ENCODE peak calls at places on chromosomes 11 and 22, in seven cellular contexts. One of them, this sample, is unnamed.
A peak's percentile ranks its signal among the peaks of the same experiment; 100 is the strongest.

GRCh38 chr22:29009148-29009547 is 52.5 kb downstream of the C22orf31 start:
- DNase-seq in fibroblast of lung: peak; percentile 33
- DNase-seq in WTC11: no peak
- DNase-seq in H9: no peak
- DNase-seq in natural killer cell: no peak
- DNase-seq in IMR-90: no peak
- DNase-seq in GM23338: no peak
- DNase-seq in this sample: no peak

GRCh38 chr22:31923761-31924160 is 20.6 kb upstream of the YWHAH start:
- DNase-seq in natural killer cell: no peak
- DNase-seq in H9: no peak
- DNase-seq in fibroblast of lung: no peak
- DNase-seq in IMR-90: no peak
- DNase-seq in GM23338: no peak
- DNase-seq in WTC11: no peak
- DNase-seq in this sample: no peak

GRCh38 chr11:81368192-81368591 is 1365.5 kb downstream of the FAM181B start:
- DNase-seq in H9: no peak
- DNase-seq in IMR-90: no peak
- DNase-seq in fibroblast of lung: no peak
- DNase-seq in natural killer cell: no peak
- DNase-seq in WTC11: no peak
- DNase-seq in GM23338: no peak
- DNase-seq in this sample: no peak

GRCh38 chr22:30008401-30008800 is 71.9 kb upstream of the HORMAD2 start:
- DNase-seq in WTC11: no peak
- DNase-seq in natural killer cell: no peak
- DNase-seq in GM23338: no peak
- DNase-seq in IMR-90: no peak
- DNase-seq in H9: no peak
- DNase-seq in fibroblast of lung: no peak
- DNase-seq in this sample: no peak

GRCh38 chr11:88508808-88509581 is 171.5 kb upstream of the CTSC start:
- DNase-seq in H9: peak; percentile 69
- DNase-seq in natural killer cell: peak; percentile 22
- DNase-seq in GM23338: peak; percentile 74
- DNase-seq in fibroblast of lung: peak; percentile 49
- DNase-seq in WTC11: peak; percentile 60
- DNase-seq in IMR-90: no peak
- DNase-seq in this sample: no peak

GRCh38 chr11:74450318-74450717 is 17.0 kb downstream of the KCNE3 start:
- DNase-seq in fibroblast of lung: no peak
- DNase-seq in H9: no peak
- DNase-seq in IMR-90: no peak
- DNase-seq in WTC11: no peak
- DNase-seq in natural killer cell: no peak
- DNase-seq in GM23338: no peak
- DNase-seq in this sample: no peak

GRCh38 chr22:29842740-29843139 is 4.7 kb upstream of the ASCC2 start:
- DNase-seq in natural killer cell: no peak
- DNase-seq in IMR-90: peak; percentile 91
- DNase-seq in fibroblast of lung: peak; percentile 92
- DNase-seq in H9: no peak
- DNase-seq in GM23338: no peak
- DNase-seq in WTC11: no peak
- DNase-seq in this sample: no peak

GRCh38 chr11:125345706-125346561 is 150.1 kb downstream of the FEZ1 start:
- DNase-seq in WTC11: peak; percentile 82
- DNase-seq in IMR-90: peak; percentile 67
- DNase-seq in GM23338: peak; percentile 90
- DNase-seq in fibroblast of lung: peak; percentile 79
- DNase-seq in H9: peak; percentile 69
- DNase-seq in natural killer cell: no peak
- DNase-seq in this sample: peak; percentile 66

GRCh38 chr11:28767574-28767973 is 659.4 kb downstream of the METTL15 start:
- DNase-seq in GM23338: no peak
- DNase-seq in IMR-90: peak; percentile 59
- DNase-seq in fibroblast of lung: peak; percentile 93
- DNase-seq in natural killer cell: no peak
- DNase-seq in WTC11: no peak
- DNase-seq in H9: no peak
- DNase-seq in this sample: no peak

GRCh38 chr11:57643802-57644201 is 5.9 kb downstream of the YPEL4 start:
- DNase-seq in IMR-90: peak; percentile 44
- DNase-seq in fibroblast of lung: no peak
- DNase-seq in WTC11: no peak
- DNase-seq in GM23338: no peak
- DNase-seq in natural killer cell: no peak
- DNase-seq in H9: no peak
- DNase-seq in this sample: no peak

GRCh38 chr22:48088226-48088625 is 1325.8 kb downstream of the TBC1D22A start:
- DNase-seq in GM23338: no peak
- DNase-seq in WTC11: no peak
- DNase-seq in H9: no peak
- DNase-seq in fibroblast of lung: no peak
- DNase-seq in IMR-90: no peak
- DNase-seq in natural killer cell: no peak
- DNase-seq in this sample: no peak

GRCh38 chr11:45087761-45088160 is 58.7 kb upstream of the PRDM11 start:
- DNase-seq in IMR-90: no peak
- DNase-seq in natural killer cell: no peak
- DNase-seq in GM23338: no peak
- DNase-seq in H9: no peak
- DNase-seq in WTC11: no peak
- DNase-seq in fibroblast of lung: no peak
- DNase-seq in this sample: no peak

GRCh38 chr11:45090607-45091006 is 55.8 kb upstream of the PRDM11 start:
- DNase-seq in WTC11: no peak
- DNase-seq in natural killer cell: no peak
- DNase-seq in fibroblast of lung: no peak
- DNase-seq in IMR-90: no peak
- DNase-seq in GM23338: no peak
- DNase-seq in H9: no peak
- DNase-seq in this sample: no peak

GRCh38 chr11:45091563-45092392 is 54.7 kb upstream of the PRDM11 start:
- DNase-seq in H9: peak; percentile 86
- DNase-seq in GM23338: peak; percentile 93
- DNase-seq in fibroblast of lung: peak; percentile 51
- DNase-seq in IMR-90: no peak
- DNase-seq in WTC11: peak; percentile 71
- DNase-seq in natural killer cell: no peak
- DNase-seq in this sample: no peak

GRCh38 chr11:45089251-45089650 is 57.2 kb upstream of the PRDM11 start:
- DNase-seq in natural killer cell: no peak
- DNase-seq in GM23338: no peak
- DNase-seq in fibroblast of lung: peak; percentile 99
- DNase-seq in WTC11: no peak
- DNase-seq in IMR-90: peak; percentile 93
- DNase-seq in H9: no peak
- DNase-seq in this sample: no peak

DNA sequence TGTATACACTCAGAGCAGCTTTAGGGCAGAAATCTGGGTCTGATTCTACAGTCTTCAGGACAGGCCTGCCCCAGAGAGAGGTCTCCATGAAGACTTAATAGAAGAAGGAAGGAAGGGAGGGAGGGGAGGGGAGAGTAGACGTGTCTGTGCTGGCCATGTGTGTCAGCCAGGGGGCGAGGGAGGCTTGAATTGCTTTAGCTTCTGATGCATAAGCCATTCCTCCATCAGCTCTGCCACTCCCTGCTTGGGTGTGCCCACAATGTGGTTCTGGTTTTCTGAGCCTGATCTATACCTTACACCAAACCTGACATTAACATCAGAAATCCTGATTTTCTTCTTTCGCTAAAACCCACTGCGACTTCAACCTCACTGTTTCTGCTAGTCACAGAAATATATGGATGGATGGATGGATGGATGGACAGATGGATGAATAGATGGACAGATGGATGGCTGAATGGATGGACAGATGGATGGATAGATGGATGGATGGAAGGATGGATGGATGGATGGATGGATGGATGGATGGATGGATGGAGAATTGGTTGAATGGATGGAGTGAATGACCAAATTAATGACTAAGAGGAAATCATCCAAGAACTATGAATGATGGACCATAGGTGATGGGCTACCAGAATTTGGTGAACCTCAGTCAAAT is 56.5 kb upstream of the PRDM11 start:
- DNase-seq in GM23338: peak; percentile 79
- DNase-seq in fibroblast of lung: peak; percentile 63
- DNase-seq in IMR-90: peak; percentile 37
- DNase-seq in H9: peak; percentile 68
- DNase-seq in WTC11: peak; percentile 49
- DNase-seq in natural killer cell: no peak
- DNase-seq in this sample: no peak
- TF ChIP-seq CTCF in GM23338: peak; percentile 40
- TF ChIP-seq CTCF in fibroblast of lung: peak; percentile 53
- TF ChIP-seq CTCF in IMR-90: peak; percentile 35
- TF ChIP-seq CTCF in H9: peak; percentile 61
- TF ChIP-seq CTCF in WTC11: no peak
- TF ChIP-seq CTCF in natural killer cell: no peak
- TF ChIP-seq CTCF in this sample: no peak

GRCh38 chr11:70048279-70049024 is 29.7 kb upstream of the ANO1 start:
- DNase-seq in natural killer cell: no peak
- DNase-seq in IMR-90: no peak
- DNase-seq in fibroblast of lung: no peak
- DNase-seq in H9: peak; percentile 56
- DNase-seq in GM23338: peak; percentile 72
- DNase-seq in WTC11: peak; percentile 60
- DNase-seq in this sample: no peak
- TF ChIP-seq CTCF in natural killer cell: no peak
- TF ChIP-seq CTCF in IMR-90: peak; percentile 28
- TF ChIP-seq CTCF in fibroblast of lung: peak; percentile 14
- TF ChIP-seq CTCF in H9: peak; percentile 59
- TF ChIP-seq CTCF in GM23338: peak; percentile 68
- TF ChIP-seq CTCF in WTC11: peak; percentile 23
- TF ChIP-seq CTCF in this sample: no peak

DNA sequence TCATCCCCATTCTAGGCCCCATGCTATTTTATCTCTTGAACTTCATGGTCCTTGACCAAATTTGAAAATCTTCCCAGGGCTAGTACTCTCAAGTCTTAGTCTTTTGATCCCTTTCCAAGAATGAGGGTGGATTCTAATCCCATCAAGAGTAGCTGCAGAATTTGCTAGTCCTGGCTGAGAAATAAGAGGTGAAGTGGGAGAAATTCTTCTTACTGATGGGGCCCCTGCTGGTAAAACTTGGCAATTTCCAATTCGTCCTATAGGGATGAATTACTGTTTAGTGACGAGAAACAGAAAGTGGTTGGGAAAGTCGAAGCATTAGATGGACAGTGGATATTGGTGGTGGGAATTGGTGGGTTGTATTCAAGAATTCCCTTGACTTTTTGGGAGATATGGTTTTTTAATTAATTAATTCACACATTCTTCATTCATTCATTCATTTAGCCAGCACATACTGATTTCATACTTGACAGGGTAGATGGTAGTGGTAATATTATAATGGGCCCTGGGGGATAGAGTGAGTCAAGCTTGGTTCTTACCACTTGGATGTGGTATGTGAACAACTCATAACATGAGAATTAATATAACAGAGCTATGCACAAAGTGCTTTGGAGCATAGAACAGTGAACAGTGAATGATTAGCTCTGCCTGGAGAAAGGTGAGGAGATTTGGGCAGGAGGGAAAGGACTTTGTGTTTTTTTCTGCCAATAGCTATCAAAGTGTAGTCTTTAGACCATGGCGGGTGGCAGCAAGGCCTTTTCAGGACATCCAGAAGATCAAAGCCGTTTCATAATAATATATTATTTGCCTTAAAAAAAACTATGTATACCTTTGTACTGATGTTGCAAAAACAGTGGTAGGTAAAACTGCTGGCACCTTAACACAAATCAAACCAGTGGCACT is 103.8 kb downstream of the STIM1 start:
- DNase-seq in GM23338: peak; percentile 76
- DNase-seq in fibroblast of lung: peak; percentile 81
- DNase-seq in IMR-90: peak; percentile 71
- DNase-seq in H9: no peak
- DNase-seq in natural killer cell: no peak
- DNase-seq in WTC11: no peak
- DNase-seq in this sample: no peak
- TF ChIP-seq CTCF in GM23338: peak; percentile 54
- TF ChIP-seq CTCF in fibroblast of lung: peak; percentile 29
- TF ChIP-seq CTCF in IMR-90: peak; percentile 13
- TF ChIP-seq CTCF in H9: peak; percentile 58
- TF ChIP-seq CTCF in natural killer cell: no peak
- TF ChIP-seq CTCF in WTC11: no peak
- TF ChIP-seq CTCF in this sample: no peak

GRCh38 chr11:17406082-17406817 is 17.8 kb upstream of the KCNJ11 start:
- DNase-seq in GM23338: no peak
- DNase-seq in fibroblast of lung: no peak
- DNase-seq in H9: no peak
- DNase-seq in WTC11: no peak
- DNase-seq in natural killer cell: no peak
- DNase-seq in IMR-90: no peak
- DNase-seq in this sample: no peak

GRCh38 chr11:17403977-17404759 is 15.7 kb upstream of the KCNJ11 start:
- DNase-seq in WTC11: no peak
- DNase-seq in natural killer cell: no peak
- DNase-seq in H9: no peak
- DNase-seq in IMR-90: no peak
- DNase-seq in GM23338: no peak
- DNase-seq in fibroblast of lung: peak; percentile 45
- DNase-seq in this sample: no peak

GRCh38 chr11:17407575-17407974 is 19.1 kb upstream of the KCNJ11 start:
- DNase-seq in fibroblast of lung: no peak
- DNase-seq in WTC11: no peak
- DNase-seq in GM23338: no peak
- DNase-seq in IMR-90: no peak
- DNase-seq in natural killer cell: no peak
- DNase-seq in H9: no peak
- DNase-seq in this sample: no peak

GRCh38 chr11:17406818-17407149 is 18.3 kb upstream of the KCNJ11 start:
- DNase-seq in IMR-90: no peak
- DNase-seq in fibroblast of lung: no peak
- DNase-seq in GM23338: no peak
- DNase-seq in H9: no peak
- DNase-seq in WTC11: no peak
- DNase-seq in natural killer cell: no peak
- DNase-seq in this sample: no peak

DNA sequence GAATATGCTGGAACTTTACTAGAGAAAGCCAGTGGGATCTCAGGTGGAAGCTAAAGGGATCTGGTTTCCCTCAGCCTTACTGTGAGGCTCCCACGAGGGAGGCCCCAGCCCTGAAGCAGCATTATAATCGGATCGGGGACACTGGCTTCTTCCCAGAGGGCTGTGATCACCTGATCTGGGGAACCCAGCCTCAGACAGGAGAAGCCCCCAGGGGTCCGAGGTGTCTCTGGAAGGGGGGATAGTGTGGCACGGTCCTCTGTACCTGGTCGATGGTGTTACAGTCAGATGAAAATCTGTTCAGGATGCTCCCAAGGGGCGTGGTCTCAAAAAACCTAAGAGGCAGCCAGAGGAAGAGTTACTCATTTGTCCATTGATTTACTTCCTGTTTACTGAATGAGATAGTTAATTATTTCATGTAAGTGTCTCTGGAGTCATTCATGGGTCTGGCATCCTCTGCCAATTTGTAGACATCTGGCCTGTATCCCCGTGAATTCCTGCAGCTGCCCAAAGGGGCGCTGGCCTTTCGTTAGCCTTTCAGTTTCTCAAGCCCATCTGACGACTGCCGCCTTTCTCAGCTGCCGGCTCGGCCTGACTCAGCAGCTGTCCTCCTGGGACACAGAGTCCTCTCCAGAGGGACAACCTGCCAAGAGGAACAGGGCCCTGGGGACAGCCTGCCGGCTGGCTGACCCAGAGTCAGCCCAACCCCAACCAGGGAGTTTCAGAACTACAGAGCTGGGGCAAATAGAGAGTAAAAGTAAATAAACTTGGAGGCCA is 17.0 kb upstream of the KCNJ11 start:
- DNase-seq in H9: peak; percentile 54
- DNase-seq in WTC11: peak; percentile 46
- DNase-seq in IMR-90: peak; percentile 7
- DNase-seq in fibroblast of lung: peak; percentile 24
- DNase-seq in GM23338: peak; percentile 50
- DNase-seq in natural killer cell: no peak
- DNase-seq in this sample: no peak
- TF ChIP-seq CTCF in H9: peak; percentile 40
- TF ChIP-seq CTCF in WTC11: no peak
- TF ChIP-seq CTCF in IMR-90: no peak
- TF ChIP-seq CTCF in fibroblast of lung: no peak
- TF ChIP-seq CTCF in GM23338: peak; percentile 30
- TF ChIP-seq CTCF in natural killer cell: no peak
- TF ChIP-seq CTCF in this sample: no peak